ENCODE peak calls at places on chromosomes 4 and X, in nine cellular contexts. L is right cardiac atrium; Y is effector memory CD4-positive, alpha-beta T cell; P is fibroblast of lung; M is suprapubic skin; Q is thyroid gland; I is SK-N-SH; X is breast epithelium; J is psoas muscle. N is an unnamed sample. For H3K4me1, the result is how much of the 10 kb centered on the place peaks cover.

GRCh38 chr4:159498371-159499115 is 395.7 kb downstream of the RAPGEF2 start:
- DNase-seq in Q (peak), M (no peak), L (no peak), Y (no peak), X (no peak), P (no peak), J (no peak), I (no peak), N (peak)

GRCh38 chr4:141047228-141047884 is 85.9 kb downstream of the RNF150 start:
- DNase-seq in M (no peak), I (peak), P (peak), Y (no peak), Q (no peak), J (no peak), L (no peak), X (no peak), N (peak)

GRCh38 chr4:76624271-76624681 is 189.2 kb downstream of the SHROOM3 start:
- DNase-seq in M (no peak), I (no peak), P (peak), L (peak), Y (no peak), J (no peak), X (no peak), Q (peak), N (no peak)

GRCh38 chr4:71270901-71271300 is 67.9 kb upstream of the SLC4A4 start:
- DNase-seq in P (no peak), L (no peak), Q (peak), Y (no peak), J (no peak), X (no peak), M (no peak), I (peak), N (peak)

GRCh38 chr4:87078987-87079469 is 141.4 kb downstream of the KLHL8 start:
- DNase-seq in M (peak), X (no peak), P (peak), L (peak), J (no peak), I (no peak), Q (no peak), Y (no peak), N (no peak)

GRCh38 chr4:121138445-121138844 is 25.7 kb downstream of the TNIP3 start:
- DNase-seq in L (no peak), Y (no peak), I (no peak), J (no peak), P (no peak), M (no peak), Q (no peak), X (no peak), N (no peak)

GRCh38 chrX:136204571-136204970 is 46.6 kb downstream of the MAP7D3 start:
- DNase-seq in L (peak), I (no peak), M (no peak), Q (no peak), P (peak), Y (no peak), J (peak), X (no peak), N (no peak)

GRCh38 chrX:34426334-34426733 is 230.8 kb downstream of the TMEM47 start:
- DNase-seq in Y (no peak), X (no peak), I (no peak), J (no peak), Q (no peak), M (no peak), P (no peak), L (no peak), N (no peak)

GRCh38 chr4:161522031-161522430 is 641.8 kb downstream of the FSTL5 start:
- DNase-seq in M (no peak), P (peak), Q (no peak), I (no peak), Y (no peak), X (no peak), J (no peak), L (no peak), N (no peak)

GRCh38 chr4:53490965-53491622 is 100.2 kb downstream of the LNX1 start:
- DNase-seq in I (peak), L (peak), J (no peak), Y (no peak), P (peak), M (no peak), X (no peak), Q (peak), N (peak)

GRCh38 chr4:171954650-171955049 is 141.4 kb downstream of the GALNTL6 start:
- DNase-seq in Y (no peak), Q (no peak), M (no peak), L (no peak), I (no peak), P (no peak), X (no peak), J (no peak), N (no peak)

GRCh38 chr4:3838437-3839380 is 72.5 kb downstream of the ADRA2C start:
- DNase-seq in L (no peak), Y (no peak), Q (no peak), M (no peak), P (no peak), J (no peak), I (no peak), X (no peak), N (no peak)

GRCh38 chrX:31702208-31702607 is 630.4 kb upstream of the FTHL17 start:
- DNase-seq in L (no peak), J (no peak), X (no peak), Q (no peak), I (no peak), M (no peak), P (peak), Y (no peak), N (no peak)

GRCh38 chr4:76023381-76023780 is at the start of gene CXCL10:
- DNase-seq in Q (no peak), Y (no peak), I (no peak), X (no peak), J (no peak), P (no peak), L (no peak), M (no peak), N (no peak)

GRCh38 chr4:83390965-83391364 is 56.3 kb upstream of the HPSE start:
- DNase-seq in L (no peak), Y (no peak), I (no peak), X (no peak), J (no peak), M (no peak), P (no peak), Q (no peak), N (no peak)

GRCh38 chr4:173242466-173243250 is 74.0 kb downstream of the GALNT7 start:
- DNase-seq in X (no peak), J (no peak), L (no peak), P (no peak), Y (no peak), M (no peak), I (no peak), Q (peak), N (no peak)

GRCh38 chrX:144801786-144802185 is 445.5 kb upstream of the SPANXN1 start:
- DNase-seq in P (no peak), Q (no peak), M (no peak), X (no peak), Y (no peak), J (no peak), L (no peak), I (no peak), N (no peak)

GRCh38 chr4:46491455-46491854 is 101.5 kb upstream of the GABRA2 start:
- DNase-seq in P (no peak), M (no peak), X (no peak), J (no peak), I (no peak), Y (no peak), L (no peak), Q (no peak), N (no peak)

GRCh38 chr4:184142121-184143000 is 75.3 kb downstream of the ENPP6 start:
- DNase-seq in Q (no peak), Y (no peak), X (no peak), I (no peak), P (no peak), J (no peak), L (no peak), M (no peak), N (no peak)

GRCh38 chrX:153738056-153738605 is 13.5 kb downstream of the ABCD1 start:
- DNase-seq in L (no peak), J (no peak), I (no peak), P (no peak), Y (no peak), Q (no peak), X (no peak), M (no peak), N (no peak)
- H3K4me1 ChIP-seq in L (under half), J (under half), I (under half), P (under half), Y (under half), Q (under half), X (under half), M (under half), N (under half)

GRCh38 chrX:1453951-1454785 is 1.5 kb upstream of the ASMTL start:
- DNase-seq in J (peak), I (peak), X (peak), L (peak), M (peak), Y (peak), Q (peak), P (peak), N (peak)
- H3K4me3 ChIP-seq in J (peak), I (peak), X (peak), L (peak), M (peak), Y (peak), Q (no peak), P (no peak), N (no peak)

GRCh38 chrX:2408856-2409255 is 91.9 kb downstream of the DHRSX start:
- DNase-seq in Q (no peak), P (no peak), Y (no peak), J (no peak), X (no peak), L (no peak), M (peak), I (no peak), N (no peak)

GRCh38 chrX:2406891-2407518 is 93.8 kb downstream of the DHRSX start:
- DNase-seq in L (no peak), I (no peak), Y (no peak), Q (no peak), P (no peak), X (no peak), M (no peak), J (no peak), N (no peak)

GRCh38 chrX:2409796-2410195 is 91.0 kb downstream of the DHRSX start:
- DNase-seq in L (no peak), P (no peak), J (no peak), Y (no peak), Q (no peak), M (peak), X (no peak), I (no peak), N (no peak)

GRCh38 chrX:2412131-2412530 is 88.6 kb downstream of the DHRSX start:
- DNase-seq in P (no peak), I (no peak), Q (no peak), Y (no peak), J (no peak), X (no peak), L (no peak), M (peak), N (no peak)

GRCh38 chrX:2410279-2411020 is 90.3 kb downstream of the DHRSX start:
- DNase-seq in I (no peak), Q (no peak), L (no peak), M (no peak), Y (no peak), J (no peak), X (no peak), P (no peak), N (no peak)
- H3K4me1 ChIP-seq in I (under half), Q (under half), L (under half), M (under half), Y (under half), J (under half), X (under half), P (under half), N (under half)

GRCh38 chr4:123870283-123870876 is 473.8 kb downstream of the SPRY1 start:
- DNase-seq in P (peak), J (no peak), M (no peak), X (no peak), I (no peak), Y (no peak), Q (no peak), L (no peak), N (no peak)

GRCh38 chr4:123869517-123870282 is 473.1 kb downstream of the SPRY1 start:
- DNase-seq in M (no peak), L (peak), X (no peak), Q (no peak), I (no peak), P (peak), J (no peak), Y (no peak), N (no peak)

GRCh38 chr4:123874044-123874443 is 477.4 kb downstream of the SPRY1 start:
- DNase-seq in M (no peak), L (no peak), Y (no peak), P (peak), Q (no peak), J (no peak), X (no peak), I (peak), N (no peak)

GRCh38 chr4:123867910-123868587 is 471.5 kb downstream of the SPRY1 start:
- DNase-seq in X (no peak), J (no peak), P (no peak), M (no peak), Y (no peak), I (no peak), Q (no peak), L (no peak), N (no peak)

GRCh38 chr4:123871351-123871750 is 474.8 kb downstream of the SPRY1 start:
- DNase-seq in L (no peak), Q (no peak), I (no peak), M (no peak), X (no peak), J (no peak), Y (no peak), P (no peak), N (no peak)
- H3K4me3 ChIP-seq in L (no peak), Q (no peak), I (no peak), M (no peak), X (no peak), J (peak), Y (no peak), P (no peak), N (no peak)

DNA sequence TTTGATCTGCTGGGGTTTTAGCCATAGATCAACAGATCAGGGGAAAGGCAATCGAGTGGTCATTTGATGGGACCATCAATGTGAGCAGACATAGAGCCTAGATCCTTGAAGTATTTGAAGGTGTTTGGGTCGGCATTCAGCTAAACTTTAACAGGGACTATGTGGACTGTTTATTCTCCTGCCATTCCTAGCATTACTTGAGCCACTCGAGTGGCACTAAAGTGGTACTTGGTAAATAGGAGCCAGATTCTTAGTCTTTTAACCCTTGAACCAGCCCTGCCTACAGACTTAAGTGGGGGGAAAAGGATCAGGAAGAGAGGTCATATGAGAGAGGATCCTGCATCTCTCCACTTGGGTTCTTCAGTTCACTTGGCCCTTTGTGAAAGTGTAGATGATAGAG is 3.8 kb downstream of the MSN start:
- DNase-seq in X (no peak), M (no peak), J (no peak), I (no peak), Y (no peak), P (no peak), Q (peak), L (no peak), N (no peak)
- H3K4me1 ChIP-seq in X (under half), M (half or more), J (under half), I (under half), Y (under half), P (under half), Q (half or more), L (under half), N (under half)

GRCh38 chrX:66019310-66019652 is 20.6 kb downstream of the VSIG4 start:
- DNase-seq in P (no peak), I (no peak), Y (no peak), J (no peak), X (no peak), M (no peak), L (no peak), Q (no peak), N (no peak)

GRCh38 chrX:66018585-66019309 is 21.1 kb downstream of the VSIG4 start:
- DNase-seq in M (no peak), Q (no peak), Y (no peak), J (no peak), P (no peak), I (no peak), L (no peak), X (no peak), N (no peak)

GRCh38 chrX:66015906-66016689 is 23.8 kb downstream of the VSIG4 start:
- DNase-seq in X (no peak), P (no peak), M (no peak), J (no peak), Y (no peak), L (no peak), I (no peak), Q (no peak), N (no peak)

GRCh38 chrX:66016905-66017658 is 22.8 kb downstream of the VSIG4 start:
- DNase-seq in L (no peak), J (no peak), X (no peak), P (no peak), I (no peak), M (no peak), Q (no peak), Y (no peak), N (no peak)

DNA sequence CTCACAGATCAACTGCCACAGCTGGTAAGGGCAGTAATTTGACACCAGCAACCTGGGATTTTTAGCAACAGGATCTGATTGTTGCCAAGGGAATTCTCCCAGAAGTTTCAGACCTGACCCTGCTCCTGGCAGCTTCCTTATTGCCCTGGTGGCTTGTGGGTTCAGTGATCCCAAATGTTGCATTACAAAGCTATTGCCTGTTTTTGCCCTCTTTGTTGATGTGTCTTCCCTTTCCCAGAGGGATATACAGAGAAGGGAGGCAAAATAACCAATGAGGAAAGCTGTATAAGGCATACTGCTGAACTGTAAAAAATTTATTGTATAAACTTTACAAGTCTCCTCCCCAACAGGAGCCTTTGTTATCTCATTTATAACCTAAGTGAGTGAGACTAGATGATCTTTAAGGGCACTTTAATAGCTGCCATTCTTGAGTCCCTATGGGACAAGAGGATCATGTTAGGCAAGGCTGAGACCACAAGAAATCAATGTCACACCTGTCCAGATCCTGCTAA is 22.2 kb downstream of the VSIG4 start:
- DNase-seq in M (no peak), J (no peak), Q (no peak), I (no peak), X (no peak), P (no peak), Y (no peak), L (no peak), N (no peak)
- H3K4me3 ChIP-seq in M (peak), J (peak), Q (no peak), I (no peak), X (no peak), P (no peak), Y (no peak), L (no peak), N (no peak)

GRCh38 chrX:2928583-2929434 is at the start of gene ARSD:
- DNase-seq in P (peak), J (peak), L (peak), X (peak), I (peak), Q (peak), M (peak), Y (peak), N (peak)

GRCh38 chrX:2924151-2924550 is 5.0 kb downstream of the ARSD start:
- DNase-seq in L (no peak), P (no peak), Y (no peak), M (no peak), J (no peak), Q (no peak), X (no peak), I (no peak), N (no peak)

GRCh38 chrX:2931155-2931554 is 2.0 kb upstream of the ARSD start:
- DNase-seq in P (no peak), Y (no peak), Q (no peak), M (no peak), X (no peak), I (no peak), L (no peak), J (no peak), N (no peak)

GRCh38 chrX:2928127-2928582 is 984 bp downstream of the ARSD start:
- DNase-seq in P (peak), M (no peak), X (peak), J (peak), I (peak), L (peak), Q (peak), Y (no peak), N (peak)

DNA sequence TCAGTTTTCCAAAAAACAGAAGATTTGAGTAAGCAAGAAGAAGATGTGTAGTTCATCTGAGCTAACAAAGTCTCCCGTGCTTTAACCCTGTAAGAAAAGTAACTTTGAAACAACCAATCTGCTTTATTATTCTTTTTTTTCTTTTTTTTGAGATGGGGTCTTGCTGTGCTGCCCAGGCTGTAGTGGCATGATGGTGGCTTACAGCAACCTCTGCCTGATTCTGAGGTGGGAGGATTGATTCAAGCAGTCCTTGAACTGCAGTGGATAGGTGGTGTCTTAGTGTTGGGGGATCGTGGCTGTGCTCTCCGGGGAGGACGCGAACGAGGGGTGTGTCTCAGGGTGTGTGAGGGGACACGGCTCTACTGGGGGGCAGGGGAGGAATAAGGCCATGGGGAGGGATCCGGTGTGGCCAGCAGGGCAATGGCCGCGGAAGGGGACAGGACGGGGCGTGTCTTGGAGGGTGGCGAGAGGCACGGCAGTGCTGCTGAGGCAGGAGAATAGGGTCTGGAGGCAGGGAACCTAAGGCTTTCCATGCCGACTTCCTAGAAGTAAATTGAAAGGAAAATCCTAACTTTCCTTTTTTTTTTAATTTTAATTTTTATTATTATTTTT is 2.4 kb downstream of the ARSD start:
- DNase-seq in J (no peak), I (no peak), Q (no peak), P (no peak), X (no peak), M (no peak), Y (no peak), L (peak), N (no peak)
- H3K4me1 ChIP-seq in J (under half), I (under half), Q (under half), P (under half), X (under half), M (under half), Y (under half), L (under half), N (under half)